ENCODE peak calls at places on chromosomes 12 and 14, in four cellular contexts. One of them, this sample, is unnamed.
A peak's percentile ranks its signal among the peaks of the same experiment; 100 is the strongest.

GRCh38 chr14:92351750-92352149 is 28.8 kb downstream of the SLC24A4 start:
- DNase-seq in mucosa of descending colon: no peak
- DNase-seq in transverse colon: no peak
- DNase-seq in A549: no peak
- DNase-seq in this sample: no peak

GRCh38 chr12:128864516-128865186 is 11.4 kb downstream of the GLT1D1 start:
- DNase-seq in mucosa of descending colon: no peak
- DNase-seq in transverse colon: no peak
- DNase-seq in A549: no peak
- DNase-seq in this sample: peak; percentile 80

GRCh38 chr12:112314981-112315380 is 67.2 kb downstream of the HECTD4 start:
- DNase-seq in transverse colon: no peak
- DNase-seq in A549: no peak
- DNase-seq in mucosa of descending colon: no peak
- DNase-seq in this sample: no peak

GRCh38 chr14:22432348-22432976 is 156.6 kb downstream of the DAD1 start:
- DNase-seq in A549: peak; percentile 77
- DNase-seq in mucosa of descending colon: peak; percentile 79
- DNase-seq in transverse colon: peak; percentile 53
- DNase-seq in this sample: peak; percentile 97

GRCh38 chr12:109047081-109047805 is 5.1 kb upstream of the USP30 start:
- DNase-seq in A549: peak; percentile 26
- DNase-seq in mucosa of descending colon: no peak
- DNase-seq in transverse colon: no peak
- DNase-seq in this sample: no peak

GRCh38 chr12:47766496-47767196 is 6.4 kb upstream of the SLC48A1 start:
- DNase-seq in A549: no peak
- DNase-seq in transverse colon: no peak
- DNase-seq in mucosa of descending colon: no peak
- DNase-seq in this sample: no peak

GRCh38 chr12:4274396-4274959 is 916 bp downstream of the CCND2 start:
- DNase-seq in A549: no peak
- DNase-seq in mucosa of descending colon: peak; percentile 50
- DNase-seq in transverse colon: no peak
- DNase-seq in this sample: no peak

GRCh38 chr12:23060161-23060560 is 435.2 kb downstream of the ETNK1 start:
- DNase-seq in mucosa of descending colon: no peak
- DNase-seq in transverse colon: no peak
- DNase-seq in A549: no peak
- DNase-seq in this sample: no peak

GRCh38 chr14:93893550-93894329 is 33.4 kb upstream of the FAM181A start:
- DNase-seq in transverse colon: no peak
- DNase-seq in mucosa of descending colon: no peak
- DNase-seq in A549: no peak
- DNase-seq in this sample: no peak

GRCh38 chr12:1915082-1915968 is 3.1 kb downstream of the CACNA2D4 start:
- DNase-seq in transverse colon: no peak
- DNase-seq in mucosa of descending colon: no peak
- DNase-seq in A549: no peak
- DNase-seq in this sample: no peak

GRCh38 chr12:65827827-65828231 is 3.5 kb downstream of the HMGA2 start:
- DNase-seq in transverse colon: no peak
- DNase-seq in mucosa of descending colon: no peak
- DNase-seq in A549: no peak
- DNase-seq in this sample: peak; percentile 20

GRCh38 chr14:99971929-99972747 is 93.1 kb upstream of the EVL start:
- DNase-seq in A549: no peak
- DNase-seq in mucosa of descending colon: no peak
- DNase-seq in transverse colon: no peak
- DNase-seq in this sample: peak; percentile 53

GRCh38 chr12:67892289-67892688 is 97.0 kb upstream of the IFNG-AS1 start:
- DNase-seq in mucosa of descending colon: no peak
- DNase-seq in A549: no peak
- DNase-seq in transverse colon: no peak
- DNase-seq in this sample: no peak

GRCh38 chr12:97572220-97572619 is 109.6 kb downstream of the RMST start:
- DNase-seq in transverse colon: no peak
- DNase-seq in mucosa of descending colon: no peak
- DNase-seq in A549: no peak
- DNase-seq in this sample: no peak
- H3K4me1 ChIP-seq in transverse colon: no peaks in the 10 kb centered on the region
- H3K4me1 ChIP-seq in mucosa of descending colon: no peaks in the 10 kb centered on the region
- H3K4me1 ChIP-seq in A549: peaks cover 20% of the 10 kb centered on the region
- H3K4me1 ChIP-seq in this sample: no peaks in the 10 kb centered on the region

GRCh38 chr12:69698054-69698453 is 1.0 kb downstream of the BEST3 start:
- DNase-seq in transverse colon: no peak
- DNase-seq in mucosa of descending colon: no peak
- DNase-seq in A549: no peak
- DNase-seq in this sample: no peak
- H3K4me1 ChIP-seq in transverse colon: no peaks in the 10 kb centered on the region
- H3K4me1 ChIP-seq in mucosa of descending colon: no peaks in the 10 kb centered on the region
- H3K4me1 ChIP-seq in A549: no peaks in the 10 kb centered on the region
- H3K4me1 ChIP-seq in this sample: peaks cover 4% of the 10 kb centered on the region

GRCh38 chr12:2979806-2980205 is 20.6 kb downstream of the TEAD4 start:
- DNase-seq in A549: no peak
- DNase-seq in transverse colon: no peak
- DNase-seq in mucosa of descending colon: no peak
- DNase-seq in this sample: no peak

GRCh38 chr12:2974560-2974971 is 15.4 kb downstream of the TEAD4 start:
- DNase-seq in A549: no peak
- DNase-seq in transverse colon: no peak
- DNase-seq in mucosa of descending colon: no peak
- DNase-seq in this sample: no peak

GRCh38 chr12:2976581-2976996 is 17.4 kb downstream of the TEAD4 start:
- DNase-seq in transverse colon: no peak
- DNase-seq in A549: no peak
- DNase-seq in mucosa of descending colon: no peak
- DNase-seq in this sample: peak; percentile 30

GRCh38 chr12:2980630-2981029 is 21.4 kb downstream of the TEAD4 start:
- DNase-seq in mucosa of descending colon: no peak
- DNase-seq in A549: no peak
- DNase-seq in transverse colon: no peak
- DNase-seq in this sample: no peak

DNA sequence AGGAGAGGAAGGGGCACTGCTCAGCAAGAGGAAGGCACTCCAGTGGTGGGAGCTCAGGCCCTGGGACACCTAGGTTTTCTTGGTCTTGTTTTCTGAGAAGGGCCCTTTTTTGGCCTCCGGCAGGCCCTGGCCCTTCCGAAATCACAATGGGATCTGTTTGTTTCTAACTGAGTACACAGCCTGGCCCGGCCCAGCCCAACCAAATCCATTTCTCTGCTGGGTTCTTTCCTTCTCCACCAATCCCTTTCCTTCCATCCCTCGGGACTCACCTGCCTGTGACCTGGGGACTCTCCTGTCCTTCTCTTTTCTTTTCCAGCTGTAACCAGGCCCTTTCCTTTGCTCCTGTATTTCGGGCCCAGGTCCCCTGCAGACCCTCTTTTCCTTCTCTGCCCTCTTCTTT is 18.6 kb downstream of the TEAD4 start:
- DNase-seq in mucosa of descending colon: no peak
- DNase-seq in A549: no peak
- DNase-seq in transverse colon: no peak
- DNase-seq in this sample: no peak
- H3K4me1 ChIP-seq in mucosa of descending colon: no peaks in the 10 kb centered on the region
- H3K4me1 ChIP-seq in A549: peaks cover 5% of the 10 kb centered on the region
- H3K4me1 ChIP-seq in transverse colon: no peaks in the 10 kb centered on the region
- H3K4me1 ChIP-seq in this sample: no peaks in the 10 kb centered on the region

DNA sequence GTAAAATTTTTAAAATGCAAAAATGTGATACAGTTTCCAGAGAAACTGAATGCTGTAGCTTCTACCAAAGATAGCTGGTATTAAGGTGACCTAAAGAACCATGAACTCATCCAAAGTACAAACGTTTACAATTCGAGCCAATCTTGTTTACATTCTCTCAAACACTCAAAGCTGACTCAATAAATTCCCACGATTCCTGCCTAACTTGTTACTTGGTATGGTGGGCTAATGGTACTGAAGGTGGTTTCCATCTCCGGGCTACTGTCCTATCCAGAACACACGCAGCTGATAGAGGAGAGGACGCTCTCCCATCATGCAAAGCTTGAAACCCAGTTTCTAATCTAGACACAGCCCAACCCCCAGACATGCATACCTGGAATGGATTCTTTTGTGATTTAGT is 31.5 kb downstream of the RAD9B start:
- DNase-seq in transverse colon: no peak
- DNase-seq in mucosa of descending colon: no peak
- DNase-seq in A549: no peak
- DNase-seq in this sample: no peak
- H3K4me1 ChIP-seq in transverse colon: peaks cover 38% of the 10 kb centered on the region
- H3K4me1 ChIP-seq in mucosa of descending colon: peaks cover 33% of the 10 kb centered on the region
- H3K4me1 ChIP-seq in A549: peaks cover 15% of the 10 kb centered on the region
- H3K4me1 ChIP-seq in this sample: peaks cover 63% of the 10 kb centered on the region

GRCh38 chr14:24427537-24428508 is 1.6 kb downstream of the CBLN3 start:
- DNase-seq in mucosa of descending colon: no peak
- DNase-seq in transverse colon: no peak
- DNase-seq in A549: no peak
- DNase-seq in this sample: no peak
- H3K4me1 ChIP-seq in mucosa of descending colon: peaks cover 56% of the 10 kb centered on the region
- H3K4me1 ChIP-seq in transverse colon: peaks cover 30% of the 10 kb centered on the region
- H3K4me1 ChIP-seq in A549: peaks cover 25% of the 10 kb centered on the region
- H3K4me1 ChIP-seq in this sample: peaks cover 9% of the 10 kb centered on the region

DNA sequence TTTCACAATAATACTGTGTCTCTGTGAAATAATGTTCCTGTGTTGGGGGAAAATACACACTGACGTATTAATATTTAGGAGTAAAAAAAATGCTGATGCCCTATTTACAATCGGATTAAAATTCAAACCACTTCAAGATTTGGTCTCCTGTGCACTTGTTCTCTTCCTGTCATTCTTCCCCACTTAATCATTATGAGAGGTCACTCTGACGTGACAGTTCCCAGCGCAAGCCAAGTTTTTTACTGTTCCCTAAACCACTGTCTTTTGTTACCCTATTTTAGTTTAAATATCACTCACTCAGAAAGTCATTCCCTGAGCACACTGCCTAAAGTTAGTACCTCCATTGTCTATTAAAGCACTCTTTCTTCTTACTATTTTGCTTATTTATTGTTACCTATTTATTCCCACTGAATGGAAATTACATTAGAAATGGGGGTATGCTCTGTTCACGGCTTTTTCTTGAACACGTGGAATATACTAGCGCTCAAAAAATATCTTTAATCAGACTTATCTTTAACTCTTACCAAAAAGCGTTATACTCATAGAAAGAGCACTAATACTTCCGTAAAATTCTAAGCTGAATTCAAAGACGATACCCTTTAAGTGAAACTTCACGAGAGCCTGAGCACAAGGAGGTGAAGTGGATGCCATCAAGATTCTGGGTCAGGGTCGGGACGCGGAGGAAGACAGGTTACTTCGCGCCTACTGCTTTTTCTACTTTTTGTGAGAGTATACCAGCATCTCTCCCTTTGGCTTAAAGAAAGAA is 670 bp upstream of the PSMA3 start:
- DNase-seq in transverse colon: no peak
- DNase-seq in mucosa of descending colon: no peak
- DNase-seq in A549: peak; percentile 38
- DNase-seq in this sample: peak; percentile 16
- H3K4me1 ChIP-seq in transverse colon: peaks cover 11% of the 10 kb centered on the region
- H3K4me1 ChIP-seq in mucosa of descending colon: peaks cover 23% of the 10 kb centered on the region
- H3K4me1 ChIP-seq in A549: peaks cover 27% of the 10 kb centered on the region
- H3K4me1 ChIP-seq in this sample: peaks cover 21% of the 10 kb centered on the region